ENCODE peak calls at places on chromosomes 4 and X, in five cellular contexts. One of them, this sample, is unnamed.

GRCh38 chrX:72280210-72280882 is 3.3 kb upstream of the RPS4X start:
- DNase-seq in SK-N-SH: no peak
- DNase-seq in fibroblast of pulmonary artery: no peak
- DNase-seq in upper lobe of left lung: no peak
- DNase-seq in cardiac fibroblast: no peak
- DNase-seq in this sample: no peak

GRCh38 chr4:105896984-105897760 is 1.9 kb downstream of the NPNT start:
- DNase-seq in SK-N-SH: no peak
- DNase-seq in fibroblast of pulmonary artery: no peak
- DNase-seq in upper lobe of left lung: no peak
- DNase-seq in cardiac fibroblast: no peak
- DNase-seq in this sample: no peak

GRCh38 chr4:152689615-152690501 is 10.1 kb upstream of the TMEM154 start:
- DNase-seq in SK-N-SH: no peak
- DNase-seq in fibroblast of pulmonary artery: no peak
- DNase-seq in upper lobe of left lung: no peak
- DNase-seq in cardiac fibroblast: no peak
- DNase-seq in this sample: no peak

GRCh38 chr4:2061208-2062131 is 2.3 kb downstream of the NAT8L start:
- DNase-seq in SK-N-SH: peak
- DNase-seq in fibroblast of pulmonary artery: no peak
- DNase-seq in upper lobe of left lung: peak
- DNase-seq in cardiac fibroblast: no peak
- DNase-seq in this sample: no peak

GRCh38 chr4:162163892-162164759 is at the start of gene FSTL5:
- DNase-seq in SK-N-SH: peak
- DNase-seq in fibroblast of pulmonary artery: peak
- DNase-seq in upper lobe of left lung: peak
- DNase-seq in cardiac fibroblast: peak
- DNase-seq in this sample: no peak

GRCh38 chrX:18377802-18378201 is 23.3 kb upstream of the SCML2 start:
- DNase-seq in SK-N-SH: peak
- DNase-seq in fibroblast of pulmonary artery: peak
- DNase-seq in upper lobe of left lung: no peak
- DNase-seq in cardiac fibroblast: peak
- DNase-seq in this sample: no peak

GRCh38 chrX:112664928-112665327 is 14.8 kb downstream of the LHFPL1 start:
- DNase-seq in SK-N-SH: no peak
- DNase-seq in fibroblast of pulmonary artery: no peak
- DNase-seq in upper lobe of left lung: no peak
- DNase-seq in cardiac fibroblast: no peak
- DNase-seq in this sample: no peak

GRCh38 chr4:60944070-60944469 is 256.1 kb upstream of the ADGRL3 start:
- DNase-seq in SK-N-SH: no peak
- DNase-seq in fibroblast of pulmonary artery: no peak
- DNase-seq in upper lobe of left lung: no peak
- DNase-seq in cardiac fibroblast: no peak
- DNase-seq in this sample: no peak

GRCh38 chrX:136262812-136263315 is 11.7 kb upstream of the MAP7D3 start:
- DNase-seq in SK-N-SH: no peak
- DNase-seq in fibroblast of pulmonary artery: no peak
- DNase-seq in upper lobe of left lung: no peak
- DNase-seq in cardiac fibroblast: no peak
- DNase-seq in this sample: no peak

GRCh38 chrX:116240446-116240845 is 69.9 kb downstream of the AGTR2 start:
- DNase-seq in SK-N-SH: no peak
- DNase-seq in fibroblast of pulmonary artery: no peak
- DNase-seq in upper lobe of left lung: no peak
- DNase-seq in cardiac fibroblast: peak
- DNase-seq in this sample: no peak

GRCh38 chrX:132636080-132636479 is 147.2 kb upstream of the MBNL3 start:
- DNase-seq in SK-N-SH: no peak
- DNase-seq in fibroblast of pulmonary artery: peak
- DNase-seq in upper lobe of left lung: no peak
- DNase-seq in cardiac fibroblast: no peak
- DNase-seq in this sample: no peak

GRCh38 chr4:3387943-3388348 is 53.8 kb upstream of the HGFAC start:
- DNase-seq in SK-N-SH: peak
- DNase-seq in fibroblast of pulmonary artery: peak
- DNase-seq in upper lobe of left lung: peak
- DNase-seq in cardiac fibroblast: peak
- DNase-seq in this sample: no peak

GRCh38 chrX:150036181-150036580 is 97.9 kb upstream of the EOLA2 start:
- DNase-seq in SK-N-SH: peak
- DNase-seq in fibroblast of pulmonary artery: peak
- DNase-seq in upper lobe of left lung: no peak
- DNase-seq in cardiac fibroblast: peak
- DNase-seq in this sample: no peak

GRCh38 chrX:150198776-150199175 is 164.3 kb upstream of the MAMLD1 start:
- DNase-seq in SK-N-SH: no peak
- DNase-seq in fibroblast of pulmonary artery: no peak
- DNase-seq in upper lobe of left lung: no peak
- DNase-seq in cardiac fibroblast: no peak
- DNase-seq in this sample: no peak

DNA sequence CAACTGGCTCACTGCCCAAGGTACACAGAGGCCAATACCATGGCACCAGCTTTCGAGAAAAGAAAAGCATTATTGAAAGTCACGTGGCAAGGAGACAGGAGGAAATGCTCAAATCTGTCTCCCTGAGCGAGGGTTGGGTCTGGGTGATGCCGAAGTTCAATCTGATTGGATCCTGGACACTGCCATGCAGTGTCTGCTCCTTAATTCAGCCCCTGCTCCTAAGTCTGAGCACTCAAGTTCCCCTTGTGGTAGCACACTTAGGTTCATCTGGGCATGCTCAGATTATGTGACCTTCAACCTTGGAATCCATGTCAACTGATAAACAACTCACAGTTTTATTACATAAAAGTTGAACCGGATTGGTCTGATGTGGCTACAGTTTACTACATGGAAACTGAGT is 512.6 kb upstream of the GALNT7 start:
- DNase-seq in SK-N-SH: no peak
- DNase-seq in fibroblast of pulmonary artery: no peak
- DNase-seq in upper lobe of left lung: no peak
- DNase-seq in cardiac fibroblast: no peak
- DNase-seq in this sample: no peak
- H3K4me3 ChIP-seq in SK-N-SH: no peak
- H3K4me3 ChIP-seq in fibroblast of pulmonary artery: no peak
- H3K4me3 ChIP-seq in upper lobe of left lung: no peak
- H3K4me3 ChIP-seq in cardiac fibroblast: no peak
- H3K4me3 ChIP-seq in this sample: no peak

GRCh38 chr4:182869697-182870096 is 47.5 kb downstream of the DCTD start:
- DNase-seq in SK-N-SH: no peak
- DNase-seq in fibroblast of pulmonary artery: no peak
- DNase-seq in upper lobe of left lung: no peak
- DNase-seq in cardiac fibroblast: no peak
- DNase-seq in this sample: no peak
- H3K4me3 ChIP-seq in SK-N-SH: no peak
- H3K4me3 ChIP-seq in fibroblast of pulmonary artery: no peak
- H3K4me3 ChIP-seq in upper lobe of left lung: no peak
- H3K4me3 ChIP-seq in cardiac fibroblast: no peak
- H3K4me3 ChIP-seq in this sample: no peak

DNA sequence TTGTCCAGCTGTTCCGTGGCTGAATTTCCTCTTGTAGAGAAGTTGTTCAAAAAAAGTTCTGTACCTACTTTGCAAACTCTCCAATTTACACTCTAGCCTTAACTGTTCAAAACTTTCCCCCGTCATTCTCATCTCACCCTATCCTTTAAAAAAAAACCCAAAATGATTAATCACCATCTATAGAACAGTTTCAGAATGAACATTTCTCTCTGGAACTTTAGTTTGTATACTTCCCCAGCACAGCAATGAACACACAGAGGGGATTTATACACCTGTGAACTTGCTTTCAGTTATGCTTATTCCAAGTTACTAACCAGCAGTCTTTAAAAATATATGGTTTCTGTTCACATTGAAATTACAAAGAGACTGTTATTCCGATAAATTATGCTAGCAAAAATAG is 1.2 kb downstream of the GEMIN8 start:
- DNase-seq in SK-N-SH: no peak
- DNase-seq in fibroblast of pulmonary artery: no peak
- DNase-seq in upper lobe of left lung: no peak
- DNase-seq in cardiac fibroblast: no peak
- DNase-seq in this sample: no peak
- H3K4me3 ChIP-seq in SK-N-SH: peak
- H3K4me3 ChIP-seq in fibroblast of pulmonary artery: peak
- H3K4me3 ChIP-seq in upper lobe of left lung: no peak
- H3K4me3 ChIP-seq in cardiac fibroblast: no peak
- H3K4me3 ChIP-seq in this sample: peak

DNA sequence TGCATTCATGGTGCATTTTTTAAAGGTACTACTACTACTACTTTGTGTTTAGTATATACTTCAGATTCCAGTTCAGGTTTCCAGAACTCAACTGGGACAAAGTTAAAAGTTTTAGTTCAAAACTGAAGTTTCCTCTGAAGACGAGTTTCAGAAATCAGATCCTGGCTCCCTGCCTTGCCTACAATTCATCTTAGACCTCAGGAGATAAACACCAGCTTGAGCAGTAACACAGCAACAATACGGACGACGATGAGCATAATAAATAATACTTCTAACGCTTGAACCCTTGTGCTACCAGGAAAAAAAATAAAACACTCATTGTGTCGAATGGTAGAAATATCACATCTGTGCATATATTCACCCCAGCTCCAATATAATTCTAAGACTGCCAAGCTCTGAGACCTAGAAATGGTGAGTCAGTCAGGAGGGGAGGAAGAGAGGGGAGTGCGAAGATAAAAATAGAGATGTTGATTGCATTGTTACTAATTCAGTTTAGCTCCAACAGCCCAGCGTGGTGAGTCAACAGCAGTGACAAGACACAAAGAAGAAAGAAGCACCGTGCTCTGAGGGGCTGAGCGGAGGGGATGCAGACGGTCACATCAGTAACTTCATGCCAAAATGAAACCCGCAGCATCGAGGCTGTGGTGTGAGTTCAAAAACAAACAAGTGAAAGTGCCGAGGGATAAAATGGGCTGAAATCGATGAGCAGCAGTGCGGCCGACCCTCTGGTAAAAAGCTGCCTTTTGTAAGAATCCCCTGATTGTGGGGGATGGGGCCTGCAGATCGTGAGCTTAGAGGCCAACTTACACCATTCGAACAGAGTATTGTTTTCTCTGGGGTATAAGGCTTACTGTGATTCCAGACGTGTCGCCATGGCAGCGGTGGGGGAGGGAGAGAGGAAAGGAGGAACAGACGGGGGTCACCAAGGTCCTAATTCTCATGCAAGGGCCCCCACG is 150.3 kb downstream of the MGST2 start:
- DNase-seq in SK-N-SH: no peak
- DNase-seq in fibroblast of pulmonary artery: peak
- DNase-seq in upper lobe of left lung: no peak
- DNase-seq in cardiac fibroblast: peak
- DNase-seq in this sample: no peak
- H3K4me3 ChIP-seq in SK-N-SH: peak
- H3K4me3 ChIP-seq in fibroblast of pulmonary artery: peak
- H3K4me3 ChIP-seq in upper lobe of left lung: peak
- H3K4me3 ChIP-seq in cardiac fibroblast: peak
- H3K4me3 ChIP-seq in this sample: peak

DNA sequence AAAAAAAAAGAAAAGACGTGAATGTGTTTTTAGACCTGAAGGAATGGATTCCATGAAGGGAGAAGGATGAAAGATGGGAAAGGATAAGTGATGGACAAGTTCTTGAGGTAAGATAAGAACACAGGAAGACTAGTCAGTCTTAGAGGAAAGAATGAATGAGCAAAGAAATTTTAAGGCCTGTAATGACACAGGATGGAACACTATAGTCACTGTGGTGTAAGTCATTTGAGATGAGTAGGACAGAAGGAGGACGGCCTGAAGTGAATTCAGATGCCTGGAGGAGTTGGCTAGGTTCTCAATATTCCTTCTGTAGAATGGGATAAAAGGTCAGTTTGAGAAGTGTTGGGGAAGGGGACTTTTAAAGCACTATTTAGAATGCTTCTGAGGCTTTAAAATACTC is 3.8 kb downstream of the MSMO1 start:
- DNase-seq in SK-N-SH: no peak
- DNase-seq in fibroblast of pulmonary artery: no peak
- DNase-seq in upper lobe of left lung: no peak
- DNase-seq in cardiac fibroblast: no peak
- DNase-seq in this sample: no peak
- H3K4me3 ChIP-seq in SK-N-SH: no peak
- H3K4me3 ChIP-seq in fibroblast of pulmonary artery: peak
- H3K4me3 ChIP-seq in upper lobe of left lung: peak
- H3K4me3 ChIP-seq in cardiac fibroblast: no peak
- H3K4me3 ChIP-seq in this sample: no peak

GRCh38 chr4:186765138-186765537 is 41.5 kb upstream of the FAT1 start:
- DNase-seq in SK-N-SH: no peak
- DNase-seq in fibroblast of pulmonary artery: peak
- DNase-seq in upper lobe of left lung: no peak
- DNase-seq in cardiac fibroblast: peak
- DNase-seq in this sample: no peak
- H3K4me3 ChIP-seq in SK-N-SH: no peak
- H3K4me3 ChIP-seq in fibroblast of pulmonary artery: no peak
- H3K4me3 ChIP-seq in upper lobe of left lung: no peak
- H3K4me3 ChIP-seq in cardiac fibroblast: no peak
- H3K4me3 ChIP-seq in this sample: peak

GRCh38 chr4:87975466-87975865 is at the start of gene SPP1:
- DNase-seq in SK-N-SH: peak
- DNase-seq in fibroblast of pulmonary artery: peak
- DNase-seq in upper lobe of left lung: no peak
- DNase-seq in cardiac fibroblast: peak
- DNase-seq in this sample: no peak

GRCh38 chr4:87977521-87978278 is 2.2 kb downstream of the SPP1 start:
- DNase-seq in SK-N-SH: no peak
- DNase-seq in fibroblast of pulmonary artery: no peak
- DNase-seq in upper lobe of left lung: no peak
- DNase-seq in cardiac fibroblast: no peak
- DNase-seq in this sample: no peak

GRCh38 chr4:87974856-87975462 is 555 bp upstream of the SPP1 start:
- DNase-seq in SK-N-SH: no peak
- DNase-seq in fibroblast of pulmonary artery: no peak
- DNase-seq in upper lobe of left lung: no peak
- DNase-seq in cardiac fibroblast: no peak
- DNase-seq in this sample: no peak

GRCh38 chr4:87971866-87972265 is 3.6 kb upstream of the SPP1 start:
- DNase-seq in SK-N-SH: no peak
- DNase-seq in fibroblast of pulmonary artery: no peak
- DNase-seq in upper lobe of left lung: no peak
- DNase-seq in cardiac fibroblast: no peak
- DNase-seq in this sample: no peak

GRCh38 chr4:87973283-87974169 is 2.0 kb upstream of the SPP1 start:
- DNase-seq in SK-N-SH: peak
- DNase-seq in fibroblast of pulmonary artery: peak
- DNase-seq in upper lobe of left lung: no peak
- DNase-seq in cardiac fibroblast: peak
- DNase-seq in this sample: no peak
- H3K4me3 ChIP-seq in SK-N-SH: peak
- H3K4me3 ChIP-seq in fibroblast of pulmonary artery: no peak
- H3K4me3 ChIP-seq in upper lobe of left lung: no peak
- H3K4me3 ChIP-seq in cardiac fibroblast: no peak
- H3K4me3 ChIP-seq in this sample: peak

DNA sequence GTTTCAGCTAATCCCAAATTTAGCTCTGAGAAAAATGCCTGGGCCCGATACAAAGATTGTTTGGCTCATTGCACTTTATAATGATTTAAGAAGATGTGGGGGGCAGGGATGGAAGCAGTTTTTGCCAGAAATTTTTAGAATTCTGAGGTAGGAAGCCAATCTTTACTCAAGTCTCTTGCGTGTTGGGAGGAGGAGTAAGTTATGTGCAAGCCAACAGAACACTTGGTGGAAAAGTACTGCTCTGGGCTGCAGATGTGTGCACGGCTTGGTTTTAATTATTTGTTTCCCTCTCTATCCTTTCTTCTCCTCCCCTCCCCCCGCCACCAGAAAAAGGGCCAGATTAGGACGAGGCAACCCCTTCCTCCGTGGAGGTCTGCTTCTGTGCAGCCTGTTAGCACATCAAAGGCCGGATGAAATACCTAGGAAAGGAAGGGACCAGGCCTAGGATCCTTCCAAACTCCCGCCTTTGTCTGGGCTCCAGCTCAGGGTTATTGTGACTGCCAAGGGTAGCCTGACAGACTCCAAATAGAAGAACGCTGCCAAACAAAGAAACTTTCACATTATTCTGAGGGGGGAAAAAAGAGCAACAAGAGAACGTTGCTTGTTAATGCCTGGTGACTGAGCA is 1.0 kb upstream of the PGRMC1 start:
- DNase-seq in SK-N-SH: no peak
- DNase-seq in fibroblast of pulmonary artery: no peak
- DNase-seq in upper lobe of left lung: no peak
- DNase-seq in cardiac fibroblast: no peak
- DNase-seq in this sample: no peak
- H3K4me3 ChIP-seq in SK-N-SH: no peak
- H3K4me3 ChIP-seq in fibroblast of pulmonary artery: peak
- H3K4me3 ChIP-seq in upper lobe of left lung: no peak
- H3K4me3 ChIP-seq in cardiac fibroblast: no peak
- H3K4me3 ChIP-seq in this sample: peak